ENCODE peak calls at places on chromosomes 5 and 9, in seven cellular contexts. B, G, P, T, O, Q and J are unnamed samples.

GRCh38 chr5:19928556-19929421 is 59.2 kb downstream of the CDH18 start:
- DNase-seq in T (no peak), B (peak), P (no peak), G (peak), Q (no peak), O (no peak), J (peak)

GRCh38 chr9:110622368-110622767 is 42.8 kb upstream of the SVEP1 start:
- DNase-seq in P (no peak), T (no peak), G (no peak), Q (no peak), B (no peak), O (no peak), J (no peak)

GRCh38 chr9:134678206-134678605 is 36.6 kb downstream of the COL5A1 start:
- DNase-seq in T (no peak), Q (no peak), G (no peak), O (no peak), B (no peak), P (no peak), J (no peak)

GRCh38 chr5:40376566-40376965 is 303.1 kb upstream of the PTGER4 start:
- DNase-seq in T (no peak), Q (no peak), G (no peak), O (no peak), B (no peak), P (no peak), J (no peak)

GRCh38 chr5:172123269-172123692 is 64.7 kb downstream of the STK10 start:
- DNase-seq in P (peak), O (no peak), B (peak), G (peak), Q (no peak), T (no peak), J (peak)

GRCh38 chr5:176530983-176531901 is 6.0 kb downstream of the RNF44 start:
- DNase-seq in O (no peak), Q (peak), G (peak), T (no peak), B (no peak), P (no peak), J (no peak)

GRCh38 chr9:123251741-123252140 is 16.6 kb downstream of the STRBP start:
- DNase-seq in P (no peak), B (no peak), Q (no peak), G (no peak), T (no peak), O (no peak), J (no peak)

GRCh38 chr5:3167473-3167872 is 416.0 kb upstream of the IRX2 start:
- DNase-seq in Q (no peak), T (no peak), B (no peak), G (no peak), P (no peak), O (no peak), J (no peak)

GRCh38 chr9:96859461-96860198 is 5.3 kb upstream of the ZNF782 start:
- DNase-seq in B (no peak), P (no peak), O (no peak), T (no peak), Q (no peak), G (no peak), J (peak)

GRCh38 chr5:132086277-132086794 is 12.7 kb downstream of the CSF2 start:
- DNase-seq in B (no peak), O (no peak), Q (no peak), G (peak), P (peak), T (no peak), J (peak)

GRCh38 chr5:54601393-54601792 is 83.8 kb downstream of the SNX18 start:
- DNase-seq in G (no peak), T (no peak), O (no peak), P (no peak), B (no peak), Q (no peak), J (no peak)

GRCh38 chr5:1204693-1205242 is 3.4 kb downstream of the SLC6A19 start:
- DNase-seq in Q (no peak), G (no peak), T (no peak), B (peak), O (no peak), P (no peak), J (peak)

GRCh38 chr9:126614088-126614454 is 343 bp downstream of the LMX1B start:
- DNase-seq in P (no peak), G (no peak), T (no peak), O (no peak), Q (no peak), B (no peak), J (no peak)

GRCh38 chr5:43121565-43122484 is 1.1 kb downstream of the ZNF131 start:
- DNase-seq in P (no peak), Q (no peak), T (no peak), B (peak), G (no peak), O (no peak), J (peak)

GRCh38 chr5:572398-573019 is 39.6 kb upstream of the CEP72 start:
- DNase-seq in Q (no peak), P (no peak), T (no peak), G (no peak), B (no peak), O (no peak), J (no peak)

GRCh38 chr5:156971848-156972525 is 9.0 kb upstream of the TIMD4 start:
- DNase-seq in Q (no peak), O (no peak), T (no peak), P (no peak), B (no peak), G (no peak), J (no peak)

GRCh38 chr5:120396186-120396585 is 67.9 kb upstream of the PRR16 start:
- DNase-seq in T (no peak), Q (no peak), P (no peak), O (no peak), B (no peak), G (no peak), J (no peak)

GRCh38 chr9:76453785-76454184 is 5.2 kb upstream of the GCNT1 start:
- DNase-seq in G (no peak), O (no peak), B (no peak), Q (no peak), T (no peak), P (no peak), J (no peak)

GRCh38 chr5:104186100-104186499 is 623.5 kb upstream of the NUDT12 start:
- DNase-seq in O (no peak), Q (no peak), P (no peak), B (no peak), T (no peak), G (no peak), J (no peak)

GRCh38 chr9:82438581-82438980 is 450.0 kb downstream of the SPATA31D1 start:
- DNase-seq in G (no peak), O (no peak), B (no peak), P (no peak), Q (no peak), T (no peak), J (no peak)

GRCh38 chr5:178259623-178260536 is 27.3 kb upstream of the PHYKPL start:
- DNase-seq in T (no peak), B (no peak), G (no peak), Q (no peak), O (no peak), P (no peak), J (no peak)

GRCh38 chr5:74212336-74212735 is 428.2 kb downstream of the ENC1 start:
- DNase-seq in G (peak), O (no peak), P (no peak), B (peak), Q (no peak), T (no peak), J (no peak)

GRCh38 chr5:134086215-134086942 is 28.1 kb upstream of the TCF7 start:
- DNase-seq in O (no peak), B (no peak), T (no peak), P (no peak), Q (no peak), G (no peak), J (no peak)

GRCh38 chr5:87113848-87114247 is 153.8 kb upstream of the RASA1 start:
- DNase-seq in O (no peak), B (no peak), G (no peak), Q (no peak), T (no peak), P (no peak), J (no peak)

GRCh38 chr9:86713970-86714369 is 233.3 kb downstream of the GAS1 start:
- DNase-seq in P (no peak), T (no peak), B (no peak), G (no peak), Q (no peak), O (no peak), J (no peak)

GRCh38 chr5:178114325-178115135 is 1.2 kb downstream of the N4BP3 start:
- DNase-seq in O (peak), Q (peak), T (peak), G (no peak), P (no peak), B (no peak), J (no peak)

GRCh38 chr5:59491944-59492343 is 401.6 kb downstream of the PDE4D start:
- DNase-seq in G (no peak), P (no peak), O (no peak), Q (no peak), B (no peak), T (no peak), J (no peak)

GRCh38 chr9:69577123-69577522 is 95.0 kb downstream of the APBA1 start:
- DNase-seq in G (no peak), O (no peak), T (no peak), Q (no peak), B (no peak), P (no peak), J (no peak)

GRCh38 chr9:131418143-131419028 is 24.5 kb downstream of the PRRC2B start:
- DNase-seq in T (no peak), Q (no peak), O (no peak), G (no peak), B (no peak), P (no peak), J (peak)

GRCh38 chr5:69024241-69024651 is 69.6 kb upstream of the SLC30A5 start:
- DNase-seq in O (no peak), P (no peak), Q (no peak), G (peak), B (peak), T (no peak), J (peak)

GRCh38 chr5:154751854-154752253 is 3.3 kb upstream of the LARP1 start:
- DNase-seq in O (no peak), P (no peak), Q (no peak), T (no peak), B (no peak), G (no peak), J (no peak)

GRCh38 chr9:19223724-19224123 is 6.8 kb upstream of the DENND4C start:
- DNase-seq in P (no peak), G (no peak), T (no peak), B (no peak), Q (no peak), O (no peak), J (peak)

GRCh38 chr5:31096238-31096865 is 97.1 kb upstream of the CDH6 start:
- DNase-seq in O (no peak), Q (no peak), T (no peak), P (no peak), B (no peak), G (peak), J (no peak)

GRCh38 chr9:114864471-114864870 is 58.6 kb upstream of the TNFSF15 start:
- DNase-seq in G (no peak), Q (no peak), O (no peak), T (no peak), B (no peak), P (no peak), J (no peak)

GRCh38 chr5:141330299-141331080 is at the start of gene PCDHGA1:
- DNase-seq in P (no peak), T (no peak), Q (no peak), G (peak), O (no peak), B (peak), J (no peak)

GRCh38 chr9:88828492-88828974 is 162.7 kb upstream of the S1PR3 start:
- DNase-seq in O (no peak), T (no peak), Q (no peak), B (no peak), P (no peak), G (no peak), J (no peak)

GRCh38 chr9:70085241-70085640 is 41.6 kb downstream of the MAMDC2 start:
- DNase-seq in O (no peak), P (no peak), B (no peak), Q (no peak), G (peak), T (no peak), J (peak)